ENCODE peak calls at places on chromosome 1, in ten cellular contexts. T is Peyer's patch, F is pancreas, O is gastrocnemius medialis, C is adrenal gland, Y is thoracic aorta, M is psoas muscle, L is hepatocyte, U is prostate gland, D is HL-60. S is an unnamed sample.

GRCh38 chr1:199862047-199862446 is 165.5 kb upstream of the NR5A2 start:
- DNase-seq in D (no peak), Y (no peak), F (no peak), L (no peak), C (no peak), T (no peak), O (no peak), U (no peak), M (no peak), S (no peak)

GRCh38 chr1:232744847-232745246 is 60.4 kb upstream of the MAP10 start:
- DNase-seq in L (no peak), C (no peak), T (no peak), D (no peak), U (no peak), F (no peak), M (no peak), O (no peak), Y (no peak), S (no peak)

GRCh38 chr1:178628637-178629548 is 96.2 kb upstream of the RALGPS2 start:
- DNase-seq in L (no peak), M (peak), O (peak), Y (no peak), U (no peak), T (no peak), D (no peak), C (no peak), F (no peak), S (peak)

GRCh38 chr1:235763962-235764361 is 102.7 kb downstream of the LYST start:
- DNase-seq in U (no peak), M (no peak), Y (no peak), F (no peak), C (no peak), D (no peak), L (no peak), O (no peak), T (no peak), S (no peak)

GRCh38 chr1:42680921-42681683 is 1.1 kb upstream of the YBX1 start:
- DNase-seq in Y (no peak), M (no peak), F (no peak), O (no peak), D (peak), L (peak), U (no peak), C (no peak), T (no peak), S (peak)

GRCh38 chr1:204161609-204162497 is 4.3 kb downstream of the REN start:
- DNase-seq in D (no peak), O (no peak), U (no peak), F (peak), L (no peak), M (no peak), C (no peak), T (no peak), Y (no peak), S (no peak)

GRCh38 chr1:246734861-246735260 is 10.7 kb downstream of the SCCPDH start:
- DNase-seq in F (no peak), C (no peak), O (no peak), U (no peak), T (no peak), L (no peak), Y (no peak), M (no peak), D (no peak), S (no peak)

GRCh38 chr1:211742272-211742671 is 66.9 kb upstream of the NEK2 start:
- DNase-seq in T (no peak), F (no peak), U (no peak), M (no peak), L (no peak), C (no peak), O (no peak), Y (no peak), D (no peak), S (no peak)

GRCh38 chr1:3879099-3879498 is 21.0 kb downstream of the C1orf174 start:
- DNase-seq in D (no peak), O (no peak), M (no peak), U (no peak), Y (no peak), L (no peak), C (no peak), F (no peak), T (no peak), S (no peak)

GRCh38 chr1:9294910-9295636 is 2.4 kb downstream of the SPSB1 start:
- DNase-seq in L (peak), U (no peak), Y (no peak), M (peak), O (no peak), F (no peak), D (no peak), C (no peak), T (peak), S (no peak)
- TF ChIP-seq CTCF in L (peak), U (peak), Y (no peak), M (no peak), O (no peak), F (no peak), D (no peak), C (no peak), T (no peak), S (peak)

DNA sequence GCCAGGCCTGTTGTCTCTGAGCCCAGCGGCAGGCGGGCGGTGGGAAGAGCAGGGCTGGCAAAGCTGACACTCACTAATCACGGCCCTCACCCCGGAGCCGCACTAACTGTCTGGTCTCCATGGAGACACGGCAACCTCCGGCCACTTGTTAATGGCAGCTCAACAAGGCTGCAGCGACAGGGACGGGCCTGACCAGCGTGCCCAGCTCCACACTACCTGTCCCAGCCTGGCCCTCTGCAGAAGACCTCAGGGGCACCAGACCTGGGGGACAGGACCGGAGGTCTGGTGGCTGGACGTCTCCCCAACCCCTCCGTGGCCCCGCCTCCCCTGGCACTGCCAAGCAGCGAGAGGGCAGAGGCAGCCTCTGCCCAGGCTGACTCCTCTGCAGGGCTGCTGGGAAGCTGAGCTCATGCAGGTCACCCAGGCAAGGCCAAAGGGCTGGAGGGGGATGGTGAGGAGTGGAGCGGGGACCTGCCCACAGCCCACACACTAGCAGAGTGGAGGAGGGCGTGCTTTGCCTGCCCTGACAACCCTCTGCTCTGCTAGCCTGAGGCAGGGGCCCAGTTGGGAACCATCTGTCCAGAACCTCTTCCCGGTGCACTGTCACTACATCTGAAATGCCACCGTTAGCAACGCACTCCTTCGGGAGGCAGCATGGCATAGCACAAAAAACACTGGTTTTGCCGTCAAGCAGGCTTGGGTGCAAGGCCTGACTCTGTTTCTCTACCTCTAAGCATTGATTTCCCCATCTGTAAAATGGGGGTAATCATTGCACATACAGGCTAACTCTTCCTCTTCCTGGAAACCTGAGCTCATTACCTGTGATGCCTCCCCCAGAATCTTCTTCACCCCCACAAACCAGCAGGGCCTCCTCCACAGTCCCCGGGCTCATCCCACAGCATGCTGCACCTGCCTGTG is 29.6 kb upstream of the WASF2 start:
- DNase-seq in U (no peak), D (no peak), T (peak), O (no peak), C (peak), M (peak), Y (no peak), L (no peak), F (no peak), S (peak)
- H3K27ac ChIP-seq in U (no peak), D (no peak), T (no peak), O (no peak), C (peak), M (peak), Y (no peak), L (peak), F (no peak), S (peak)

GRCh38 chr1:66752671-66753371 is 562 bp downstream of the DYNLT5 start:
- DNase-seq in F (no peak), M (no peak), O (no peak), T (no peak), Y (no peak), C (no peak), U (no peak), D (no peak), L (no peak), S (peak)
- H3K4me3 ChIP-seq in F (no peak), M (peak), O (peak), T (peak), Y (peak), C (no peak), U (peak), D (peak), L (no peak), S (peak)

DNA sequence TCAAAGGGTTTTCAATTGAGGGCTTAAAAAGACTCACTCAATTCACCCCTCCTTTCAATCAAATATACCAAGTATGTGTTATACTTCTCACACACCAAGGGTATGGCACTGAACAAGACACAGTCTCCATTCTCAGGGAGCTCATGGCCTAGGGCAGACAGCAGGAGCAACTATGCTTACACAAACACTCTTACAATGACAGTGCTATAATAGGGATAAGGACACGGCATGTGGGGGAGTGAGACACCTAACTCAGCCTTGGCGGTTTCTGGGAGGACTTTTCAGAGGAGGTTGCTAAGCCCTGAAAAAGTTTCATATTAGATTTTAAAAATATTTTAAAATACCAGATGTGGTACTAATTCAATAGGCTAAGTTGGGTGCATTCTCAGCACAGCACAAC is 22.7 kb upstream of the SYT6 start:
- DNase-seq in U (no peak), D (no peak), C (no peak), T (no peak), Y (no peak), L (no peak), O (no peak), F (no peak), M (no peak), S (no peak)
- TF ChIP-seq CTCF in U (no peak), D (no peak), C (no peak), T (no peak), Y (no peak), L (no peak), O (no peak), F (no peak), M (no peak), S (no peak)

GRCh38 chr1:2215909-2216766 is 12.0 kb upstream of the SKI start:
- DNase-seq in F (no peak), Y (no peak), U (no peak), C (no peak), M (no peak), L (no peak), T (no peak), O (no peak), D (no peak), S (no peak)
- H3K27ac ChIP-seq in F (no peak), Y (no peak), U (no peak), C (no peak), M (no peak), L (no peak), T (no peak), O (no peak), D (no peak), S (no peak)

GRCh38 chr1:115564201-115564600 is 77.6 kb upstream of the VANGL1 start:
- DNase-seq in F (no peak), C (no peak), O (no peak), Y (no peak), T (no peak), L (no peak), M (no peak), U (no peak), D (no peak), S (peak)
- H3K4me3 ChIP-seq in F (no peak), C (no peak), O (no peak), Y (no peak), T (no peak), L (no peak), M (no peak), U (no peak), D (no peak), S (no peak)

DNA sequence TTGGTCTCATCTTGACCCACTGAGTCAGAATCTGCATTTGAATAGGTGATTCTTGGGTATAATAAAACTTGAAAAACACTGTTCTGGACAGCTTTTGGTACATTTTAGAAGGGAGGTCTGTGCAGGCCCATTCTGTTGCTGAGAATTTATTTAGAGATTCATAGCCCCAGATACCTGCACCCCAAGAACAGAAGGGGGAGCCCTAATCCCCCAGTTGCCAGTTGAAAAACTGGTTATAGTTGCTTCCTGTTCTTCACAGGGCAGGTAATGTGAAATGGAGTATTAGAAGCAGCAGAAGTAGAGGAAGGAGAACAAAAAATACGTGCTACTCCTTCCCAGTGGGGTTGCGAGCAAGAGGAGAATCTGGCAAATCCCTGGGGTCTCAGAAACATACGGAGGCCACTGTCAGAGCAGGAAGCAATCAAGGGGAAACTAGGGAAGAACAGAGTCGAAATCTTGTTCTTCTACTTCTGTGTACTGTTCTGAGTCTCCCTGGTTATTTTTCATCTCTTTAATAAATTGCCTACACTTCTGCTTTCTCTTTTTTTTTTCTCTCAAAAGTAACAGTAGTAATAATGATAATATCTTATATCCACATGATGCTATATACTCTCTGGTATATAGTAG is 4.6 kb upstream of the CLCA2 start:
- DNase-seq in U (peak), C (no peak), Y (no peak), O (no peak), L (peak), F (no peak), T (peak), D (peak), M (no peak), S (peak)
- TF ChIP-seq CTCF in U (peak), C (no peak), Y (no peak), O (no peak), L (peak), F (no peak), T (no peak), D (peak), M (no peak), S (peak)

DNA sequence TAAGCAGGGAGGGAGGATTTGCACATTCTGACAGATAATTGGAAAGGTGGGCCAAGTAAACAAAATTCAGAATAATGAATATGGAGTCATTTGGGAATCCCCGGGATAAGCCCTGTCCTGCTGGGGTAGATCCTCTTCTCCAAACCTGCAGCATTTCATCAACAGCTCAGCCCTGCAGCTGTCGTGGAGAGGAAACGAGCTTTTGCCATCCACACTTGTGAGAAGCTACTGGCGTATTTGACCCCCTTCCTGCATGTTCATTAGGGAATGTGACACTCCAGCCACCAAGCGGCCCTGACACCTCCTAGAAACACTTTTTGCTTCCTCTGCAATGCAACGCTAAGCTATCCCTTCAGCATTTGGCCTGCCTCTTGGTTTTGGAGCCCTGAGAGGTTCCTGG is 8.0 kb upstream of the LEFTY2 start:
- DNase-seq in F (no peak), M (no peak), T (no peak), C (no peak), D (no peak), U (no peak), Y (no peak), L (no peak), O (no peak), S (peak)
- H3K27ac ChIP-seq in F (no peak), M (no peak), T (no peak), C (no peak), D (no peak), U (no peak), Y (no peak), L (no peak), O (no peak), S (no peak)

GRCh38 chr1:228647523-228648444 is 87.5 kb upstream of the RHOU start:
- DNase-seq in C (peak), Y (no peak), U (peak), M (no peak), O (no peak), F (peak), D (peak), L (peak), T (peak), S (peak)
- H3K4me3 ChIP-seq in C (no peak), Y (peak), U (peak), M (peak), O (peak), F (peak), D (peak), L (peak), T (peak), S (peak)

DNA sequence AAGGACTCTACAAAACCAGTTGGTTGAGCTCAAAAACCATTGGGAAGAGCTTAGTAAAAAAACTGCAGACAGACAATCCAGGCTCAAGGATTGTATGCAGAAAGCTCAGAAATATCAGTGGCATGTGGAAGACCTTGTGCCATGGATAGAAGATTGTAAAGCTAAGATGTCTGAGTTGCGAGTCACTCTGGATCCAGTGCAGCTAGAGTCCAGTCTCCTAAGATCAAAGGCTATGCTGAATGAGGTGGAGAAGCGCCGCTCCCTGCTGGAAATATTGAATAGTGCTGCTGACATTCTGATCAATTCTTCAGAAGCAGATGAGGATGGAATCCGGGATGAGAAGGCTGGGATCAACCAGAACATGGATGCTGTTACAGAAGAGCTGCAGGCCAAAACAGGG is 104.0 kb upstream of the BMP8A start:
- DNase-seq in U (no peak), D (no peak), T (no peak), C (peak), F (no peak), M (no peak), Y (no peak), L (peak), O (no peak), S (no peak)
- TF ChIP-seq CTCF in U (no peak), D (no peak), T (no peak), C (peak), F (no peak), M (no peak), Y (no peak), L (peak), O (no peak), S (peak)